ENCODE peak calls at places on chromosomes 4 and X, in seven cellular contexts. B, G, T, U, O, N and M are unnamed samples.

GRCh38 chr4:121801715-121802075 is 572 bp downstream of the EXOSC9 start:
- DNase-seq in B (no peak), G (no peak), T (no peak), U (no peak), O (no peak), N (no peak), M (no peak)

GRCh38 chr4:149983931-149984330 is 94.3 kb upstream of the DCLK2 start:
- DNase-seq in B (no peak), G (no peak), T (no peak), U (no peak), O (no peak), N (no peak), M (no peak)

GRCh38 chr4:17068396-17068795 is 170.0 kb upstream of the LDB2 start:
- DNase-seq in B (no peak), G (no peak), T (no peak), U (no peak), O (no peak), N (no peak), M (no peak)

GRCh38 chr4:80875642-80876041 is 154.9 kb upstream of the BMP3 start:
- DNase-seq in B (no peak), G (no peak), T (no peak), U (peak), O (no peak), N (no peak), M (no peak)

GRCh38 chr4:119000400-119000799 is 111.7 kb downstream of the SYNPO2 start:
- DNase-seq in B (no peak), G (no peak), T (no peak), U (no peak), O (no peak), N (no peak), M (no peak)

GRCh38 chr4:8665406-8666360 is 73.1 kb downstream of the CPZ start:
- DNase-seq in B (no peak), G (no peak), T (no peak), U (no peak), O (no peak), N (no peak), M (no peak)

GRCh38 chrX:16671005-16671404 is 21.0 kb downstream of the S100G start:
- DNase-seq in B (no peak), G (peak), T (peak), U (no peak), O (peak), N (peak), M (peak)

GRCh38 chrX:30530591-30530990 is 47.0 kb downstream of the TASL start:
- DNase-seq in B (no peak), G (no peak), T (no peak), U (no peak), O (no peak), N (no peak), M (no peak)

GRCh38 chr4:144204431-144204830 is 63.9 kb upstream of the GYPA start:
- DNase-seq in B (no peak), G (no peak), T (no peak), U (no peak), O (no peak), N (no peak), M (no peak)

GRCh38 chr4:4659871-4660651 is 118.2 kb upstream of the STX18 start:
- DNase-seq in B (no peak), G (no peak), T (peak), U (no peak), O (peak), N (no peak), M (no peak)

GRCh38 chr4:184824081-184824775 is 1.5 kb downstream of the ACSL1 start:
- DNase-seq in B (no peak), G (no peak), T (no peak), U (no peak), O (no peak), N (no peak), M (no peak)

GRCh38 chr4:76856183-76856969 is 41.6 kb downstream of the SOWAHB start:
- DNase-seq in B (no peak), G (no peak), T (no peak), U (no peak), O (no peak), N (peak), M (peak)

GRCh38 chr4:158999166-158999682 is 103.7 kb upstream of the RAPGEF2 start:
- DNase-seq in B (no peak), G (no peak), T (no peak), U (no peak), O (no peak), N (no peak), M (no peak)

GRCh38 chrX:118355225-118355920 is 9.5 kb downstream of the WDR44 start:
- DNase-seq in B (no peak), G (no peak), T (no peak), U (no peak), O (no peak), N (no peak), M (no peak)

GRCh38 chr4:96389752-96390151 is 549.9 kb downstream of the PDHA2 start:
- DNase-seq in B (no peak), G (no peak), T (no peak), U (no peak), O (no peak), N (no peak), M (no peak)

GRCh38 chr4:186297013-186297645 is 31.1 kb downstream of the F11 start:
- DNase-seq in B (no peak), G (peak), T (peak), U (no peak), O (peak), N (peak), M (peak)

GRCh38 chrX:118370921-118371624 is 25.2 kb downstream of the WDR44 start:
- DNase-seq in B (no peak), G (no peak), T (no peak), U (no peak), O (no peak), N (peak), M (no peak)

GRCh38 chrX:45771114-45771513 is 570.4 kb upstream of the DIPK2B start:
- DNase-seq in B (no peak), G (no peak), T (peak), U (no peak), O (peak), N (peak), M (no peak)

GRCh38 chr4:37671072-37671471 is 15.1 kb downstream of the RELL1 start:
- DNase-seq in B (no peak), G (no peak), T (no peak), U (no peak), O (no peak), N (no peak), M (no peak)

GRCh38 chr4:86362510-86362909 is 2.7 kb upstream of the MAPK10 start:
- DNase-seq in B (no peak), G (no peak), T (no peak), U (no peak), O (no peak), N (no peak), M (no peak)

GRCh38 chr4:27518876-27519275 is 658.2 kb downstream of the STIM2 start:
- DNase-seq in B (no peak), G (no peak), T (no peak), U (no peak), O (no peak), N (no peak), M (no peak)

GRCh38 chrX:115652221-115652620 is 91.2 kb downstream of the PLS3 start:
- DNase-seq in B (no peak), G (no peak), T (no peak), U (no peak), O (no peak), N (no peak), M (no peak)

GRCh38 chrX:127058220-127058619 is 238.7 kb downstream of the PRR32 start:
- DNase-seq in B (no peak), G (no peak), T (no peak), U (no peak), O (no peak), N (no peak), M (no peak)
- TF ChIP-seq JUND in B (no peak), G (no peak), T (no peak), U (no peak), O (no peak), N (no peak), M (no peak)

GRCh38 chr4:25477251-25477650 is 100.2 kb downstream of the ANAPC4 start:
- DNase-seq in B (no peak), G (no peak), T (no peak), U (no peak), O (no peak), N (no peak), M (no peak)

GRCh38 chr4:25484243-25484721 is 107.2 kb downstream of the ANAPC4 start:
- DNase-seq in B (no peak), G (no peak), T (no peak), U (peak), O (no peak), N (no peak), M (no peak)

GRCh38 chr4:25485104-25485503 is 108.0 kb downstream of the ANAPC4 start:
- DNase-seq in B (no peak), G (no peak), T (no peak), U (no peak), O (no peak), N (no peak), M (no peak)

GRCh38 chr4:25486171-25486570 is 109.1 kb downstream of the ANAPC4 start:
- DNase-seq in B (no peak), G (no peak), T (no peak), U (no peak), O (no peak), N (peak), M (no peak)

DNA sequence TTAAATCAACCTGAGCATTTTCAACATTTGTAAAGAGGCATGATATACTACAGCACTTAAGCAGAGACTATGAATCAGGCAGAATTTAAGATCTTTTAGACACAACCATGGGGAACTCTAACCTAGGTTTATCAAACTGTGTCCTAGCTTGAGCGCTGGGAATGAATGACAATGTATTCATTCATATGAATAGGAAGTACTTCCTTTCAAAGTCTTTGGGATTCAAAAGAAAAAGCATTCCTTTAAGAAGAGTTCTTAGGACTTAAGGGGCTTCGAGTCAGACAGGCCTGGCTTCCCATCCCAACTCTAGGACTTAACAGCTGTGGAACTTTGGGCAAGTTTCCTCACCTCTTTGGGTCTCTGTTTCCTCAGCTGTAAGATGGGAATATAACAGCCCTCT is 104.6 kb downstream of the ANAPC4 start:
- DNase-seq in B (no peak), G (no peak), T (no peak), U (no peak), O (no peak), N (no peak), M (no peak)
- TF ChIP-seq JUND in B (no peak), G (no peak), T (no peak), U (no peak), O (no peak), N (no peak), M (no peak)

DNA sequence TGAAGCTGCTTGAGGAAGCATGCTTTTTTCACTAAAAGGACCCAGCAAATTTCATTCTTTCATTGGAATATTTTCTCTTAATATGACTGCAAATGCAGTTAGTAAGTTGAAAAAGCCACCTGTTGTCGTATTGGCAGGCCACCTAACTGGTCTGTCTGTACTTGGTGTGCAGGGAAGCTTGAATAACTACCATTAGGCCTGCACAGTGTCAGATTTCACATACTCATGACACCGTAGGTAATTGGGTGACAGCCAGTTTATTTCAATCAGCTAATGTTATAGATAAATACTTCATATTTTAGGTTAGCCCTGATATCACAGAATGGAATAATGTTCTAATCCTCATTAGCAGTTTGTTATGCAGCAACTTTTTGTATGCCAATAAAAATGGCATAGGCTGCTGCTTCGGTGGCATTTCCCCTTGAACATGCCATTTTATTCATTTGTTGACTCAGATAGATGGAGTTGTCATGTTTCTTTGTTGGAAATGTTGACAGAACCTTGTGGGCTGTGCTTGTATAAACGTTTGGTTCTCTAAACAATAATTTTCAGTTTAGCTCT is 173.7 kb downstream of the RPA4 start:
- DNase-seq in B (no peak), G (no peak), T (no peak), U (no peak), O (no peak), N (no peak), M (peak)
- TF ChIP-seq JUND in B (no peak), G (no peak), T (no peak), U (no peak), O (no peak), N (no peak), M (no peak)

GRCh38 chr4:6090936-6091335 is 72.7 kb upstream of the C4orf50 start:
- DNase-seq in B (no peak), G (no peak), T (no peak), U (no peak), O (no peak), N (no peak), M (no peak)

GRCh38 chr4:6093671-6094070 is 75.4 kb upstream of the C4orf50 start:
- DNase-seq in B (no peak), G (no peak), T (no peak), U (no peak), O (no peak), N (no peak), M (no peak)

GRCh38 chr4:6092131-6092530 is 73.9 kb upstream of the C4orf50 start:
- DNase-seq in B (no peak), G (no peak), T (no peak), U (no peak), O (no peak), N (no peak), M (no peak)

GRCh38 chr4:6095023-6095817 is 77.0 kb upstream of the C4orf50 start:
- DNase-seq in B (no peak), G (no peak), T (no peak), U (no peak), O (no peak), N (no peak), M (no peak)

GRCh38 chr4:6092971-6093370 is 74.7 kb upstream of the C4orf50 start:
- DNase-seq in B (no peak), G (no peak), T (no peak), U (no peak), O (no peak), N (no peak), M (no peak)
- TF ChIP-seq JUND in B (no peak), G (no peak), T (no peak), U (no peak), O (no peak), N (no peak), M (no peak)

GRCh38 chrX:153706799-153707198 is 17.4 kb downstream of the BCAP31 start:
- DNase-seq in B (no peak), G (no peak), T (no peak), U (no peak), O (no peak), N (no peak), M (no peak)
- TF ChIP-seq JUND in B (no peak), G (no peak), T (no peak), U (no peak), O (no peak), N (no peak), M (no peak)

GRCh38 chr4:56315041-56315440 is 72.2 kb downstream of the AASDH start:
- DNase-seq in B (no peak), G (no peak), T (no peak), U (no peak), O (no peak), N (no peak), M (no peak)

GRCh38 chr4:56314207-56314915 is 72.9 kb downstream of the AASDH start:
- DNase-seq in B (no peak), G (no peak), T (no peak), U (no peak), O (peak), N (no peak), M (no peak)

GRCh38 chr4:56313132-56313531 is 74.2 kb downstream of the AASDH start:
- DNase-seq in B (no peak), G (no peak), T (no peak), U (no peak), O (no peak), N (no peak), M (no peak)

GRCh38 chr4:56316011-56316650 is 71.2 kb downstream of the AASDH start:
- DNase-seq in B (no peak), G (no peak), T (no peak), U (no peak), O (no peak), N (no peak), M (no peak)

DNA sequence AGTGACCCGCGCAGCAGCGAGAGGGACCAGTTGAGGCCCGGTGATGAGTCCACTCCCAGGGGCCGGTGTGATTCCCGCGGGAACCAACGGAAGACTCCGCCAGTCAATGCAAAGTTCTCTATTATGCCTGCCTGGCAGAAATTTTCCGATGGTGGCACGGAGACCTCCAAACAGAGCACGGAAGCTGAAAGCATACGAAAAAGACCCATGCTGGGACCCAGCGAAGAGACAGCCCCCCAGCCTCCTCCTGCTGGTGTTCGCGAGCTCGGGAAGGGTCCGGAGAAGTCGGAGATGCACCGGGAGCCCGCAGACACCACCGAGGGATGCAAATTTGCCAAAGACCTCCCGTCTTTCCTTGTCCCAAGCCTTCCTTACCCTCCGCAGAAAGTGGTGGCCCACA is 71.7 kb downstream of the AASDH start:
- DNase-seq in B (no peak), G (no peak), T (no peak), U (no peak), O (no peak), N (no peak), M (no peak)
- TF ChIP-seq JUND in B (no peak), G (no peak), T (no peak), U (no peak), O (no peak), N (no peak), M (no peak)

GRCh38 chr4:117375101-117375500 is 289.7 kb upstream of the TRAM1L1 start:
- DNase-seq in B (no peak), G (no peak), T (no peak), U (no peak), O (no peak), N (no peak), M (no peak)

GRCh38 chr4:117376700-117377099 is 291.3 kb upstream of the TRAM1L1 start:
- DNase-seq in B (no peak), G (peak), T (no peak), U (no peak), O (no peak), N (no peak), M (no peak)

GRCh38 chr4:117370944-117371665 is 285.7 kb upstream of the TRAM1L1 start:
- DNase-seq in B (no peak), G (no peak), T (no peak), U (no peak), O (no peak), N (no peak), M (no peak)
- TF ChIP-seq JUND in B (no peak), G (no peak), T (no peak), U (no peak), O (no peak), N (no peak), M (no peak)

GRCh38 chrX:103630171-103630511 is 1.4 kb downstream of the TCEAL1 start:
- DNase-seq in B (no peak), G (no peak), T (no peak), U (no peak), O (no peak), N (no peak), M (no peak)

GRCh38 chrX:103631145-103631544 is 2.4 kb downstream of the TCEAL1 start:
- DNase-seq in B (no peak), G (no peak), T (no peak), U (no peak), O (no peak), N (no peak), M (no peak)

GRCh38 chrX:103628386-103629290 is at the start of gene TCEAL1:
- DNase-seq in B (no peak), G (peak), T (no peak), U (no peak), O (peak), N (peak), M (peak)

GRCh38 chrX:103626855-103627254 is 1.9 kb upstream of the TCEAL1 start:
- DNase-seq in B (no peak), G (no peak), T (no peak), U (no peak), O (no peak), N (no peak), M (no peak)

GRCh38 chrX:103629295-103630170 is 758 bp downstream of the TCEAL1 start:
- DNase-seq in B (no peak), G (peak), T (no peak), U (no peak), O (peak), N (peak), M (no peak)
- TF ChIP-seq JUND in B (no peak), G (no peak), T (no peak), U (no peak), O (no peak), N (no peak), M (no peak)

DNA sequence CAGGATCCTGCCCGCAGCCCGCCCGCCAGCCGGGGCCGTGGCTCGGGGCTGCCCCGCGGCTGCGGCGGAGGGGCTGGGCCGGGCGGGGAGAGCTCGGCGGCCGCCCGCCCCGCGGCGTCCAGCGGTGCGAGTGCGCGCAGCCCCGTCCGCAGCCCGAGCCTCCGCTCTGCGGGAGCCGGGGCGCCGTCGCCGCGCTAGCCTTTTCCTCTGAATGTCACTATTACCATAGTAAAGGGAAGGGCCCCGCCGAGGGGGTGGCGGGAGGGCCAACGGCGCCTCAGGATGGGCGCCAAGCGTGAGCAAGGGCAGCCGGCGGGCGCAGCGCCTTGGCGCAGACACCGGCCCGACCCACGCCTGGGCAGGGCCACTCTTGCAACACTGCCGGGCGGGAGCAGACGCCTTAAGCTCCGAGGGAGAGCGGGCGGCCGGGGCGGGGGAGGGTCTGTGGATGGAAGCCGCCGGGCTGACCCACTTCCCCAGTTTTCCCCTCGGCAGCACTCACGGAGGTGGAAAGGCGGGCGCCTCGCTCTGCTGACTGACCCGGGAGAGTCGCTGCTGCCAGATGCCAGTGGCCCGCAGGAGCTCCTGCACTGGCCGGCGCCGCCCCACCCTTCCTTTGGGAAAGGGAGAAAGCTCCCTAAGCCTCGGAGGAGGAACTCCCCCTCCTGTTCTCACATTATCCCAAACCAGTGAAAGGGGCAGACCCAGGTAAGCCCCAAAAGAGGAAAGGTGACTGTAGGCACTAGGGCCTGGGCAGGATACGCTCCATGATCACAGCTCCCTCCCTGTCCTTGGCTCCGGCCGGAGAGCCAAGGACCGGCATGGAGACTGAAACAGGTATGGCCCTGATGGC is 329.4 kb downstream of the HNRNPD start:
- DNase-seq in B (peak), G (peak), T (no peak), U (no peak), O (peak), N (no peak), M (peak)
- TF ChIP-seq JUND in B (no peak), G (no peak), T (no peak), U (no peak), O (no peak), N (no peak), M (no peak)

GRCh38 chrX:69603566-69604194 is 12.2 kb upstream of the EDA start:
- DNase-seq in B (no peak), G (no peak), T (no peak), U (no peak), O (no peak), N (no peak), M (no peak)
- TF ChIP-seq JUND in B (no peak), G (no peak), T (no peak), U (no peak), O (no peak), N (no peak), M (no peak)